ENCODE peak calls at places on chromosomes 3 and 15, in four cellular contexts. E is bronchial epithelial cell, J is heart left ventricle, S is kidney. Q is an unnamed sample.

GRCh38 chr3:101868534-101869464 is 19.5 kb downstream of the NFKBIZ start:
- DNase-seq in E (peak), J (peak), S (no peak), Q (peak)

GRCh38 chr15:77506311-77507150 is 85.8 kb downstream of the HMG20A start:
- DNase-seq in E (no peak), J (peak), S (peak), Q (peak)

GRCh38 chr15:99703603-99704443 is 29.4 kb downstream of the LYSMD4 start:
- DNase-seq in E (peak), J (no peak), S (no peak), Q (no peak)

GRCh38 chr3:107111889-107112288 is 265.4 kb upstream of the CCDC54 start:
- DNase-seq in E (no peak), J (no peak), S (no peak), Q (no peak)

GRCh38 chr3:172104471-172105072 is 65.2 kb downstream of the FNDC3B start:
- DNase-seq in E (peak), J (no peak), S (no peak), Q (no peak)

GRCh38 chr3:25442486-25442885 is 14.4 kb downstream of the RARB start:
- DNase-seq in E (no peak), J (no peak), S (no peak), Q (no peak)

GRCh38 chr15:95368211-95368610 is 962.3 kb upstream of the NR2F2 start:
- DNase-seq in E (no peak), J (no peak), S (no peak), Q (no peak)

GRCh38 chr3:104939196-104939595 is 427.5 kb upstream of the ALCAM start:
- DNase-seq in E (no peak), J (no peak), S (no peak), Q (no peak)

GRCh38 chr15:78103406-78104118 is 11.2 kb downstream of the SH2D7 start:
- DNase-seq in E (no peak), J (no peak), S (no peak), Q (peak)

GRCh38 chr3:140377644-140378043 is 300.2 kb upstream of the TRIM42 start:
- DNase-seq in E (no peak), J (no peak), S (no peak), Q (no peak)

GRCh38 chr15:63501256-63502089 is 2.9 kb upstream of the USP3 start:
- DNase-seq in E (peak), J (peak), S (peak), Q (peak)

GRCh38 chr3:60294181-60294580 is 957.1 kb downstream of the FHIT start:
- DNase-seq in E (peak), J (no peak), S (no peak), Q (no peak)

GRCh38 chr15:84600331-84600686 is 500 bp upstream of the ZSCAN2 start:
- DNase-seq in E (peak), J (peak), S (peak), Q (peak)

GRCh38 chr3:12759097-12759679 is at the start of gene TMEM40:
- DNase-seq in E (peak), J (no peak), S (no peak), Q (no peak)

GRCh38 chr15:48674876-48675275 is 29.4 kb upstream of the FBN1 start:
- DNase-seq in E (no peak), J (no peak), S (no peak), Q (no peak)

GRCh38 chr3:25542571-25543039 is 114.5 kb downstream of the RARB start:
- DNase-seq in E (peak), J (no peak), S (no peak), Q (no peak)

GRCh38 chr3:159852256-159852655 is 136.4 kb upstream of the IL12A start:
- DNase-seq in E (no peak), J (no peak), S (no peak), Q (no peak)

GRCh38 chr3:179037361-179037760 is 34.2 kb downstream of the ZMAT3 start:
- DNase-seq in E (peak), J (peak), S (peak), Q (peak)

GRCh38 chr3:187618732-187619131 is 51.5 kb downstream of the SST start:
- DNase-seq in E (no peak), J (no peak), S (no peak), Q (no peak)

GRCh38 chr3:132292062-132292461 is 25.1 kb upstream of the ACP3 start:
- DNase-seq in E (no peak), J (no peak), S (no peak), Q (no peak)

GRCh38 chr3:28916713-28917499 is 364.0 kb upstream of the RBMS3 start:
- DNase-seq in E (peak), J (no peak), S (peak), Q (peak)

GRCh38 chr3:28917895-28918294 is 363.0 kb upstream of the RBMS3 start:
- DNase-seq in E (no peak), J (no peak), S (no peak), Q (no peak)

GRCh38 chr3:28912120-28912885 is 368.6 kb upstream of the RBMS3 start:
- DNase-seq in E (no peak), J (no peak), S (no peak), Q (no peak)

DNA sequence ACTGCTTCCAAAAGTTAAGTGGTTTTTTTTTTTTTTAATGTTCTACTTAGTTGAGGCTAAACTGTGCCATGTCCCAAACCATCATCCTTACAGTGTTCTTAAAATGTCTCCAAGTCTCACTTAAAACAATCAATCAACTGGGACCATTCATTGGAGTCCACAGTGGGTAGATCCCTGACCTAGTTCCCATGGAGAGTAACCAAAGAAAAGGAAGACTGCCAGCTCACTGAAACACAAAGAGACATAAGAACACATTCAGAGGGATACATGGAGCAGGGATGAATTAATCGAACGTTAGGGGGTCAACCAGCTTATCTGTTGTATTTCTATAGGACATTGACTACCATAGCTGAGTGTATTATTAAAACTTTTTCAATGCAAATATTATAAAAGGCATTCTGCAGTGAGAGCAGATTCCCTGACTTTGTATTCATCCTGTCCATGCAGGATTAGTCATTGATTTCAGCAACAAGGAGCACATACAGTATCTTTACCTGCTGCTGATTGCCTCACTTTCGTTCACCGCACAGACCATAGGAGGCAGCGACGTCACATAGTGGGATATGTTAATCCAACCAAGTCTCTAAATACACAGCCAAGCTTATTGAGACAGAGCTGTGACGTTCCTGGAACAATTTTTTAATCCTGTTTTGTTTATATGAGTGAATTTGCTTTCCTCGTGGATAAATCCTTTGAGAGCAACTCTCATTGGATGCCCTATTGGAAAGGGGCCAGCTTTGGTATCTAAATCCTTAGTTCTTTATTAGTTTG is 365.0 kb upstream of the RBMS3 start:
- DNase-seq in E (peak), J (no peak), S (no peak), Q (peak)
- H3K4me3 ChIP-seq in E (no peak), J (peak), S (no peak), Q (no peak)

GRCh38 chr3:112003321-112004080 is 4.8 kb downstream of the TAGLN3 start:
- DNase-seq in E (peak), J (no peak), S (no peak), Q (no peak)

GRCh38 chr3:112004664-112005063 is 5.9 kb downstream of the TAGLN3 start:
- DNase-seq in E (no peak), J (no peak), S (no peak), Q (no peak)

GRCh38 chr3:112005091-112005672 is 6.5 kb downstream of the TAGLN3 start:
- DNase-seq in E (peak), J (no peak), S (no peak), Q (no peak)

GRCh38 chr3:112002458-112002971 is 3.8 kb downstream of the TAGLN3 start:
- DNase-seq in E (peak), J (no peak), S (no peak), Q (no peak)

DNA sequence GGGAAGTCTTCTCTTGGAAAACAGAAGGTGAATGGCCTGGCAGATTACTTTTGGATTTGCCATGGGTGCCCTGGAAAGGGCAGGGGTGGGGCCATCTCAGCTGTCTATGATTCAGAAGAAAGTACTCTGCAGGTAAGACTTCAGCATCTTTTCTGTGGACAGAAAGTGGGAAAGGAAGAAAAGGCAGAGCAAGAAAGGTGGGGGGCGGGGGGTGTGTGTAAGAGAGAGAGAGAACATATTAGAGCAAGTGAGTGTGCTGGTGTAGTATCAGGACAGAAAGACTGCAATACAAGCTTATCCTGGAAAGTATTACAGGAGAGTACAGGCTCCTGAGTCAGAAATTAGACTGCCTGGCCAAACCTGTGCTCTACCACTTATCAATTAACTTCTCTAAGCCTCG is 5.5 kb downstream of the TAGLN3 start:
- DNase-seq in E (peak), J (no peak), S (no peak), Q (no peak)
- H3K4me3 ChIP-seq in E (no peak), J (no peak), S (no peak), Q (no peak)

DNA sequence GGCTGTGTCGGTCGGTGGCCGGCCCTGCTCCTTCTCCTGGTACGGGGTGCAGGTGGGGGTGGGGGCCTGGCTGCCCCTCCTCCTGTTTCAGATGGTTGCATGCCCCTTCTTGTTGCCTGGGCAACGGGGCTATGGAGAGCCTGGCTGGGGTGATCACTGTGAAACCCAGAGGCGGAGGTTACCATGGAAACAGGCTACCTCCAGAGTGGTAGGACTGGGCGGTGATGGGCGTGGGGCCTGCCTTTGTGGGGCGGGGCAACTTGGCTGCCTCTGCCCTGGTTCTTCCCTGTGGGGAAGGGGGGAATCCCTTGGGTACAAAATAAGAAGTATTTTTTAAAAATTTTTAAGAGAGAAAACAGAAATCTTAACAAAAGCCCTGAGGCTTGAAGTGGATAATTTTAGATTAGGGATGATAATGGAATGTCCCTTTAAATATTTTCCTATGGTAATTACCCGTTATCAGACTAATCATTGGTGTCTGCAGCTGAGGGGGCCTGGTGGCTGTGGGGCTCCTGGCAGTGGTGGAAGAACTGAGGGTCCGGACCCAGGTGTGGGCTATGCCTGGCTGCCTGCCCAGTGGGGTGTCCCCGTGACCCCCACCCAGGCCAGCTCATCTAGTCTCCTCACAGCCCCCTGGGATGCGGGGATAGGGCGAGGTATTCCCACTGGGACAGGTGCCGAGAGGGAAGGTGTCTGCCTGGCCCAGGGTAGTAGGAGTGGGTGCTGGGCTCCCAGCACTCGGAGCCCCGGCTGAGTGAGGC is 32.5 kb downstream of the PLXNA1 start:
- DNase-seq in E (no peak), J (no peak), S (no peak), Q (no peak)
- H3K4me3 ChIP-seq in E (no peak), J (no peak), S (no peak), Q (no peak)

GRCh38 chr15:52255935-52256334 is 39.7 kb downstream of the MYO5C start:
- DNase-seq in E (no peak), J (no peak), S (no peak), Q (no peak)

GRCh38 chr15:52258461-52258860 is 37.1 kb downstream of the MYO5C start:
- DNase-seq in E (no peak), J (no peak), S (no peak), Q (no peak)

GRCh38 chr15:52257734-52258062 is 37.9 kb downstream of the MYO5C start:
- DNase-seq in E (peak), J (no peak), S (no peak), Q (no peak)

GRCh38 chr15:52256366-52256765 is 39.2 kb downstream of the MYO5C start:
- DNase-seq in E (peak), J (no peak), S (no peak), Q (peak)

GRCh38 chr15:52256930-52257733 is 38.5 kb downstream of the MYO5C start:
- DNase-seq in E (no peak), J (no peak), S (no peak), Q (no peak)
- H3K4me3 ChIP-seq in E (no peak), J (no peak), S (no peak), Q (no peak)

GRCh38 chr3:69541059-69541471 is 155.2 kb upstream of the FRMD4B start:
- DNase-seq in E (peak), J (no peak), S (no peak), Q (no peak)

GRCh38 chr3:69547457-69548014 is 161.6 kb upstream of the FRMD4B start:
- DNase-seq in E (no peak), J (no peak), S (no peak), Q (no peak)

GRCh38 chr3:69543080-69543429 is 157.2 kb upstream of the FRMD4B start:
- DNase-seq in E (no peak), J (no peak), S (no peak), Q (no peak)

GRCh38 chr3:69541823-69542264 is 156.0 kb upstream of the FRMD4B start:
- DNase-seq in E (no peak), J (peak), S (peak), Q (no peak)

DNA sequence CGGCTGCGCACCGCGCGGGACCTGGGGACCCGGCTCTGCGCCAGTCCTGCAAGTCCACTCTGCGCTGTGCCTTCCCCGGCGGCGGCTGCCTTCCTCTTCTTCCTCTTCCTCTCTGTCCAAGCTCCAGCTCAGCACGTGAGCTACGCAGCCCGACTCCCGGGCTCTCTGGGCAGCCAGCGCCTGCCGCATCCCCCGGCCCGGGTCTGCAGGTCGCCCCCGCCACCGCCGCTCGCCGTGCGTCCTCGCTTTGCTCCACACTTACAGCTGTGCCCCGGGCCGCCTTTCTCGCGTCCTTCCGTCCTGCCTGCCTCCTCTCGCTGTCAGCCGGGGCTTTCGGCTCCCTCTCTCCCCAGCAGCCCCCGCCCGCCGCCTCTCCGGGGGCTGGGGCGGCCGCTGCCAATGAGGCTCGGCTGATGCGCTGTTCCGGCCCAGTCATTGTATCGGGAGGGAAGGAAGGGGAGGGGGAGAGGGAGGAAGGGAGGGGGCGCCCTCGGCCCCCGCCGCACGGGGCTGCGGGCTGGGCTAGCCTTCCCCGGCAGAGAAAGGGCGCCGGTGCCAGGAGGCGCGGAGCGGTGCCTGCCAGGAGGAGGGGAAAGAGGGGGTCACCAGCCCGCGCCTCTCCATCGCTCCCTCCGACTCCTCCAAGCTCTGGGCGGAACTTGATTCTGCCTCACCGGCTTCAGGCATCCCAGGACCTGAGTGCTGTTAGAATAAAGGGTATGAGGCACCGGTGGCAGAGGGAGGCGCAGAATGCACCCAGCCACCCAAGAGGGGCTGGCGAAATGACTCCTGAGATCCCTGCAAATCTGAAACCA is 156.6 kb upstream of the FRMD4B start:
- DNase-seq in E (peak), J (peak), S (peak), Q (no peak)
- H3K4me3 ChIP-seq in E (peak), J (peak), S (peak), Q (peak)

GRCh38 chr3:193240436-193240849 is 579 bp upstream of the PLAAT1 start:
- DNase-seq in E (no peak), J (no peak), S (no peak), Q (no peak)
- H3K4me3 ChIP-seq in E (peak), J (peak), S (peak), Q (peak)

GRCh38 chr15:74788042-74788715 is 6.3 kb downstream of the CSK start:
- DNase-seq in E (no peak), J (no peak), S (no peak), Q (no peak)
- H3K4me3 ChIP-seq in E (no peak), J (peak), S (no peak), Q (no peak)